ENCODE peak calls at places on chromosomes 1 and 21, in ten cellular contexts. M is bronchial epithelial cell; R is right atrium auricular region; B is NT2/D1; H is nephron progenitor cell; I is stimulated activated CD8-positive, alpha-beta memory T cell treated with anti-CD3 and anti-CD28 coated beads, Interleukin-12 subunit alpha, Interleukin-12 subunit beta, amount 100 ng/mL, for 4 hours; P is thoracic aorta; L is fibroblast of lung; F is NCI-H1436; Z is kidney glomerular epithelial cell. O is an unnamed sample.

GRCh38 chr1:53371851-53372250 is 44.0 kb upstream of the LRP8 start:
- DNase-seq in I (no peak), P (no peak), H (no peak), B (no peak), M (no peak), L (no peak), F (no peak), Z (no peak), R (no peak), O (no peak)

GRCh38 chr1:77970192-77970591 is 8.7 kb downstream of the FUBP1 start:
- DNase-seq in I (no peak), H (no peak), P (no peak), M (no peak), L (no peak), R (no peak), F (no peak), B (no peak), Z (no peak), O (no peak)

GRCh38 chr1:43864111-43865045 is 69.2 kb upstream of the ARTN start:
- DNase-seq in P (no peak), H (no peak), B (no peak), I (no peak), R (no peak), Z (no peak), M (no peak), L (no peak), F (no peak), O (no peak)

GRCh38 chr1:200306954-200307754 is 102.7 kb downstream of the ZNF281 start:
- DNase-seq in B (no peak), M (peak), L (no peak), F (peak), H (no peak), R (no peak), I (no peak), Z (peak), P (no peak), O (peak)

GRCh38 chr1:28909198-28909597 is 5.2 kb upstream of the EPB41 start:
- DNase-seq in I (no peak), L (no peak), F (no peak), Z (no peak), P (no peak), R (peak), B (no peak), M (no peak), H (no peak), O (no peak)

GRCh38 chr1:93878501-93878888 is 511 bp downstream of the DNTTIP2 start:
- DNase-seq in M (peak), Z (no peak), P (no peak), B (no peak), R (no peak), H (peak), I (peak), F (no peak), L (peak), O (peak)

GRCh38 chr1:237043846-237044636 is 2.1 kb downstream of the RYR2 start:
- DNase-seq in L (no peak), Z (no peak), M (no peak), F (no peak), I (no peak), H (no peak), P (no peak), R (peak), B (no peak), O (no peak)

GRCh38 chr1:17861685-17862084 is 106.6 kb downstream of the ACTL8 start:
- DNase-seq in I (no peak), F (no peak), R (no peak), L (peak), Z (peak), P (no peak), M (no peak), B (peak), H (no peak), O (no peak)

GRCh38 chr21:31667639-31668038 is 8.1 kb downstream of the SOD1 start:
- DNase-seq in Z (no peak), F (no peak), L (no peak), I (no peak), P (no peak), H (no peak), M (peak), B (no peak), R (no peak), O (no peak)

GRCh38 chr1:206484901-206485300 is 14.6 kb downstream of the IKBKE start:
- DNase-seq in B (no peak), I (no peak), R (no peak), H (no peak), L (no peak), Z (no peak), M (no peak), F (no peak), P (no peak), O (no peak)

GRCh38 chr21:14901482-14901958 is 163.3 kb downstream of the NRIP1 start:
- DNase-seq in F (no peak), L (peak), I (no peak), Z (peak), R (no peak), B (no peak), M (peak), P (no peak), H (no peak), O (no peak)

GRCh38 chr1:166701603-166702090 is 137.6 kb upstream of the POGK start:
- DNase-seq in M (no peak), I (no peak), R (no peak), Z (no peak), F (no peak), P (no peak), B (no peak), L (no peak), H (no peak), O (no peak)

GRCh38 chr21:41321908-41322495 is 5.4 kb downstream of the FAM3B start:
- DNase-seq in R (no peak), L (no peak), I (no peak), M (no peak), Z (no peak), P (no peak), B (no peak), F (no peak), H (no peak), O (peak)

GRCh38 chr1:110291241-110292030 is 47.7 kb upstream of the RBM15 start:
- DNase-seq in R (no peak), I (no peak), P (no peak), M (no peak), Z (no peak), L (no peak), B (no peak), H (no peak), F (no peak), O (peak)

GRCh38 chr1:182114627-182115023 is 53.1 kb upstream of the ZNF648 start:
- DNase-seq in I (no peak), M (no peak), H (no peak), L (no peak), B (no peak), P (no peak), Z (no peak), R (no peak), F (no peak), O (no peak)

GRCh38 chr1:222757673-222758268 is 20.8 kb downstream of the FAM177B start:
- DNase-seq in L (no peak), F (no peak), P (no peak), I (no peak), B (no peak), Z (no peak), R (no peak), H (no peak), M (no peak), O (no peak)

GRCh38 chr1:86811539-86811938 is 102.4 kb downstream of the SELENOF start:
- DNase-seq in I (no peak), P (no peak), B (no peak), Z (no peak), M (no peak), R (no peak), L (no peak), H (no peak), F (no peak), O (no peak)

GRCh38 chr1:217713223-217713622 is 82.1 kb downstream of the SPATA17 start:
- DNase-seq in L (peak), M (peak), B (no peak), F (no peak), H (no peak), P (no peak), I (no peak), R (no peak), Z (no peak), O (no peak)

GRCh38 chr1:102853701-102854187 is 254.6 kb downstream of the COL11A1 start:
- DNase-seq in H (no peak), I (no peak), Z (no peak), P (no peak), R (no peak), F (no peak), M (no peak), L (no peak), B (no peak), O (no peak)

GRCh38 chr1:150022357-150022756 is 11.8 kb upstream of the OTUD7B start:
- DNase-seq in M (no peak), F (no peak), R (no peak), H (no peak), P (no peak), Z (no peak), L (no peak), B (no peak), I (no peak), O (peak)

GRCh38 chr1:91006113-91006908 is 15.5 kb downstream of the ZNF644 start:
- DNase-seq in B (no peak), H (no peak), M (no peak), I (no peak), P (no peak), L (no peak), R (no peak), F (no peak), Z (no peak), O (no peak)

GRCh38 chr1:53129891-53130597 is 12.4 kb downstream of the SLC1A7 start:
- DNase-seq in L (no peak), R (no peak), P (no peak), H (no peak), I (no peak), M (no peak), Z (no peak), F (no peak), B (no peak), O (no peak)

GRCh38 chr1:212864201-212864600 is 6.1 kb downstream of the FLVCR1 start:
- DNase-seq in M (no peak), R (no peak), Z (no peak), P (no peak), F (no peak), I (no peak), L (no peak), B (no peak), H (no peak), O (no peak)

GRCh38 chr1:66540434-66541032 is 6.6 kb downstream of the SGIP1 start:
- DNase-seq in L (peak), R (no peak), I (no peak), H (no peak), Z (peak), F (no peak), B (peak), M (no peak), P (no peak), O (no peak)

GRCh38 chr1:99327357-99327756 is 63.1 kb downstream of the PLPPR4 start:
- DNase-seq in I (no peak), L (no peak), M (peak), B (no peak), R (no peak), Z (no peak), F (no peak), P (no peak), H (no peak), O (no peak)

GRCh38 chr1:80535446-80535845 is 1265.3 kb upstream of the ADGRL2 start:
- DNase-seq in I (no peak), L (no peak), R (no peak), P (no peak), M (no peak), Z (peak), H (no peak), F (no peak), B (no peak), O (no peak)

GRCh38 chr1:192628406-192629057 is 7.4 kb upstream of the RGS13 start:
- DNase-seq in I (no peak), B (no peak), H (no peak), M (no peak), P (no peak), F (no peak), L (no peak), R (no peak), Z (no peak), O (no peak)

GRCh38 chr1:33082575-33083112 is 1.7 kb downstream of the AZIN2 start:
- DNase-seq in R (no peak), B (no peak), L (no peak), M (peak), F (no peak), P (no peak), Z (no peak), I (no peak), H (no peak), O (no peak)